ENCODE peak calls at places on chromosomes 3 and 15, in four cellular contexts. One of them, this sample, is unnamed.
A peak's percentile ranks its signal among the peaks of the same experiment; 100 is the strongest.

GRCh38 chr3:147816770-147817169 is 407.6 kb downstream of the ZIC1 start:
- DNase-seq in HepG2: no peak
- DNase-seq in HCT116: no peak
- DNase-seq in K562: no peak
- DNase-seq in this sample: no peak

GRCh38 chr3:189739396-189739795 is 108.2 kb downstream of the TP63 start:
- DNase-seq in K562: no peak
- DNase-seq in HCT116: no peak
- DNase-seq in HepG2: no peak
- DNase-seq in this sample: no peak

GRCh38 chr15:64743691-64744090 is 31.7 kb downstream of the RBPMS2 start:
- DNase-seq in K562: no peak
- DNase-seq in HepG2: no peak
- DNase-seq in HCT116: no peak
- DNase-seq in this sample: no peak

GRCh38 chr3:141191097-141191749 is 40.4 kb upstream of the PXYLP1 start:
- DNase-seq in HCT116: no peak
- DNase-seq in HepG2: no peak
- DNase-seq in K562: no peak
- DNase-seq in this sample: no peak

GRCh38 chr3:42066516-42067181 is 24.5 kb upstream of the TRAK1 start:
- DNase-seq in K562: no peak
- DNase-seq in HepG2: peak; percentile 48
- DNase-seq in HCT116: no peak
- DNase-seq in this sample: no peak

GRCh38 chr3:112671930-112672715 is 31.2 kb upstream of the CCDC80 start:
- DNase-seq in K562: no peak
- DNase-seq in HepG2: no peak
- DNase-seq in HCT116: no peak
- DNase-seq in this sample: no peak

GRCh38 chr3:150141790-150142189 is 171.1 kb upstream of the PFN2 start:
- DNase-seq in HCT116: no peak
- DNase-seq in K562: no peak
- DNase-seq in HepG2: no peak
- DNase-seq in this sample: no peak

GRCh38 chr3:31680072-31680870 is 147.5 kb downstream of the STT3B start:
- DNase-seq in K562: no peak
- DNase-seq in HepG2: peak; percentile 67
- DNase-seq in HCT116: no peak
- DNase-seq in this sample: no peak

GRCh38 chr3:56012732-56013131 is 455.5 kb downstream of the ERC2 start:
- DNase-seq in HepG2: no peak
- DNase-seq in HCT116: no peak
- DNase-seq in K562: no peak
- DNase-seq in this sample: no peak

GRCh38 chr3:44058022-44058867 is 183.4 kb upstream of the TOPAZ1 start:
- DNase-seq in HCT116: no peak
- DNase-seq in HepG2: no peak
- DNase-seq in K562: no peak
- DNase-seq in this sample: no peak

GRCh38 chr3:58471025-58471887 is 20.6 kb upstream of the KCTD6 start:
- DNase-seq in HepG2: peak; percentile 95
- DNase-seq in K562: peak; percentile 53
- DNase-seq in HCT116: peak; percentile 70
- DNase-seq in this sample: peak; percentile 60

GRCh38 chr15:22945071-22945470 is 35.1 kb downstream of the CYFIP1 start:
- DNase-seq in HCT116: no peak
- DNase-seq in HepG2: no peak
- DNase-seq in K562: no peak
- DNase-seq in this sample: no peak

GRCh38 chr3:190346541-190346940 is 24.3 kb upstream of the CLDN1 start:
- DNase-seq in K562: no peak
- DNase-seq in HepG2: no peak
- DNase-seq in HCT116: no peak
- DNase-seq in this sample: no peak

GRCh38 chr3:189099505-189100290 is 72.1 kb upstream of the TPRG1 start:
- DNase-seq in K562: no peak
- DNase-seq in HepG2: no peak
- DNase-seq in HCT116: no peak
- DNase-seq in this sample: no peak

GRCh38 chr15:35603298-35603697 is 57.3 kb upstream of the DPH6 start:
- DNase-seq in K562: no peak
- DNase-seq in HCT116: no peak
- DNase-seq in HepG2: no peak
- DNase-seq in this sample: no peak

GRCh38 chr3:140948460-140949249 is 7.0 kb downstream of the SLC25A36 start:
- DNase-seq in HCT116: no peak
- DNase-seq in K562: no peak
- DNase-seq in HepG2: no peak
- DNase-seq in this sample: no peak

GRCh38 chr3:141743305-141743704 is 5.2 kb downstream of the RNF7 start:
- DNase-seq in K562: no peak
- DNase-seq in HepG2: no peak
- DNase-seq in HCT116: no peak
- DNase-seq in this sample: no peak

GRCh38 chr3:89340431-89340830 is 233.0 kb downstream of the EPHA3 start:
- DNase-seq in HepG2: no peak
- DNase-seq in K562: no peak
- DNase-seq in HCT116: no peak
- DNase-seq in this sample: no peak

GRCh38 chr3:97971679-97972567 is at the start of gene RIOX2:
- DNase-seq in K562: peak; percentile 73
- DNase-seq in HCT116: peak; percentile 32
- DNase-seq in HepG2: peak; percentile 52
- DNase-seq in this sample: peak; percentile 20

GRCh38 chr15:64008177-64008576 is 38.1 kb downstream of the DAPK2 start:
- DNase-seq in K562: no peak
- DNase-seq in HCT116: no peak
- DNase-seq in HepG2: no peak
- DNase-seq in this sample: no peak

GRCh38 chr3:37130984-37131975 is 43.1 kb downstream of the LRRFIP2 start:
- DNase-seq in K562: no peak
- DNase-seq in HepG2: no peak
- DNase-seq in HCT116: no peak
- DNase-seq in this sample: no peak

GRCh38 chr3:42063886-42064285 is 27.3 kb upstream of the TRAK1 start:
- DNase-seq in HCT116: no peak
- DNase-seq in K562: no peak
- DNase-seq in HepG2: no peak
- DNase-seq in this sample: no peak

GRCh38 chr3:45123030-45123429 is 23.1 kb downstream of the CDCP1 start:
- DNase-seq in HepG2: no peak
- DNase-seq in K562: no peak
- DNase-seq in HCT116: no peak
- DNase-seq in this sample: peak; percentile 86

GRCh38 chr3:147360936-147361670 is 45.2 kb downstream of the ZIC4 start:
- DNase-seq in HepG2: no peak
- DNase-seq in HCT116: no peak
- DNase-seq in K562: no peak
- DNase-seq in this sample: no peak

GRCh38 chr3:22045882-22046281 is 294.9 kb upstream of the ZNF385D start:
- DNase-seq in HCT116: no peak
- DNase-seq in K562: no peak
- DNase-seq in HepG2: no peak
- DNase-seq in this sample: no peak

GRCh38 chr3:58200121-58200709 is 10.6 kb downstream of the DNASE1L3 start:
- DNase-seq in HepG2: no peak
- DNase-seq in HCT116: no peak
- DNase-seq in K562: no peak
- DNase-seq in this sample: no peak

GRCh38 chr3:107861422-107861821 is 229.4 kb downstream of the CD47 start:
- DNase-seq in HCT116: no peak
- DNase-seq in HepG2: no peak
- DNase-seq in K562: no peak
- DNase-seq in this sample: no peak

GRCh38 chr3:184133840-184134745 is 1.1 kb upstream of the EIF2B5 start:
- DNase-seq in HepG2: peak; percentile 74
- DNase-seq in K562: peak; percentile 78
- DNase-seq in HCT116: peak; percentile 85
- DNase-seq in this sample: peak; percentile 74
- TF ChIP-seq REST in HepG2: peak; percentile 16
- TF ChIP-seq REST in K562: peak; percentile 36
- TF ChIP-seq REST in HCT116: no peak
- TF ChIP-seq REST in this sample: no peak

GRCh38 chr3:94185753-94186152 is 122.9 kb downstream of the NSUN3 start:
- DNase-seq in K562: no peak
- DNase-seq in HepG2: no peak
- DNase-seq in HCT116: no peak
- DNase-seq in this sample: no peak
- TF ChIP-seq POLR2AphosphoS5 in K562: no peak
- TF ChIP-seq POLR2AphosphoS5 in HepG2: no peak
- TF ChIP-seq POLR2AphosphoS5 in HCT116: no peak
- TF ChIP-seq POLR2AphosphoS5 in this sample: no peak

GRCh38 chr15:68781766-68782588 is 38.7 kb downstream of the ANP32A start:
- DNase-seq in K562: no peak
- DNase-seq in HepG2: no peak
- DNase-seq in HCT116: no peak
- DNase-seq in this sample: no peak
- TF ChIP-seq TCF7L2 in K562: no peak
- TF ChIP-seq TCF7L2 in HepG2: no peak
- TF ChIP-seq TCF7L2 in HCT116: no peak
- TF ChIP-seq TCF7L2 in this sample: no peak

DNA sequence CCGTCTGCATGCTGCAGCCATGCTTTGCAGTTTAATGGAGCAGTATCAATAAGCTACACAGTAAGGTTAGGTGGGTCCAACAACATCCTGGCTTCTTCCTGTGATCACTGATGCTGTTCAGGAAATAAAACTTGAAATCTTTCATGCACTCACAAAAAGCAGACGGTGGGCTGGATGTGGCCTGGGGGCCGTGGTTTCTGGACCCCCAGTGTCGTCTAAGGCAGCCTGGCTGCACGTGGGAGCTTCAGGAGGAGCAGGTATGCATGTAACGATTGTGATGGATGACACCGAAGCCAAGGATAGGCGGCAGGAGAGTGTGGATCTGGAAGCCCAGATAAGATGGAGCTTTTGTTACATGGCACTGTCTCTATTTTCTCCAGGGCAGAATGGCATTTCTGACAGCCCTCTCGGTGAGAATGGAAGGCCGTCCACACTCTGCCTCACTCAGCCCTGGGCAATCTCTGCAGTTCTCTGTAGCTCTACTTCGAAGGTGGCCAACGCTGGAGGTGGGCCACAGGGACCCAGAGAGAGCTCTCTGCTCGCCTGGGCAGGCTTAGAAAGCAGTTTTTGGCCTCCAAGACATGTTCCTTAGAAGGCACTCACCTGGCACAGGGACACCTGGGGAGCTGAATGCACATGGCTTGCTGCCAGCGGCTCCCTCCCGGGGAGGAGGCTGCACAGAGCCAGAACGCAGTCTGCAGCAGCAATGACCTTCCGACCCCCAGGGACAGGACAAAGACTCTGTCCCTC is 46.4 kb upstream of the IQSEC1 start:
- DNase-seq in HCT116: no peak
- DNase-seq in K562: no peak
- DNase-seq in HepG2: no peak
- DNase-seq in this sample: no peak
- TF ChIP-seq REST in HCT116: no peak
- TF ChIP-seq REST in K562: no peak
- TF ChIP-seq REST in HepG2: no peak
- TF ChIP-seq REST in this sample: no peak

DNA sequence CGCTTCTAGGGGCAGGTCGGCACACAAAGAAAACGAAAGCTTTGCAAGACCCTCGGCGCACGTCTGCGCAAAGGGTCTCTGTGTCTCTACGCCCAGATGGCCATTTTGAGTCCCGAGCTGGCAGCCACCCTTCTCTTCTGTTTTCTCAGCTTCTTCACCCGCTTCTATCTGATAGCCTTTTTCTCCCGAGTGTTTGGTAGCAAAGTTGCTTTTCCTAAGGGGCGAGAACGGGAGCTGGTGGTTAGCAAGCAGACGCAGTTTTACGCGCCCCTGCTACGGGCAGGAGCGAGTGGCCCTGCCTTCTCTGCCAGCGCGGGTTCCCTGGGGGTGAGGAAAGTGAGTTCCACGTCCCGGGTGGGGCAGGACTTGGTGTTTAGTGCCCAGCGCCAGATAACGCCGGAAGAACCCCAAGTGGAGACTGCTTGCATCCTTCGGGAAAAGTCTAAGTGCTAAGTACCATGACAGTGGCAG is 2.9 kb upstream of the MKRN2 start:
- DNase-seq in HCT116: no peak
- DNase-seq in K562: no peak
- DNase-seq in HepG2: no peak
- DNase-seq in this sample: no peak
- TF ChIP-seq POLR2AphosphoS5 in HCT116: no peak
- TF ChIP-seq POLR2AphosphoS5 in K562: no peak
- TF ChIP-seq POLR2AphosphoS5 in HepG2: no peak
- TF ChIP-seq POLR2AphosphoS5 in this sample: no peak

GRCh38 chr3:139677341-139678155 is at the start of gene NMNAT3:
- DNase-seq in K562: peak; percentile 93
- DNase-seq in HepG2: peak; percentile 77
- DNase-seq in HCT116: peak; percentile 84
- DNase-seq in this sample: no peak
- TF ChIP-seq TCF7L2 in K562: no peak
- TF ChIP-seq TCF7L2 in HepG2: no peak
- TF ChIP-seq TCF7L2 in HCT116: no peak
- TF ChIP-seq TCF7L2 in this sample: no peak